ENCODE peak calls at places on chromosome 19, in eight cellular contexts. T, W, K, C, I, R, F and X are unnamed samples.

GRCh38 chr19:10740798-10741197 is 22.9 kb downstream of the DNM2 start:
- DNase-seq in T (no peak), W (no peak), K (no peak), C (no peak), I (peak), R (no peak), F (no peak), X (no peak)

GRCh38 chr19:47848871-47849473 is 10.1 kb upstream of the TPRX2 start:
- DNase-seq in T (peak), W (no peak), K (no peak), C (peak), I (no peak), R (no peak), F (no peak), X (no peak)

GRCh38 chr19:35292421-35292820 is 460 bp downstream of the MAG start:
- DNase-seq in T (no peak), W (no peak), K (no peak), C (no peak), I (no peak), R (no peak), F (no peak), X (no peak)

GRCh38 chr19:19539738-19540703 is 2.0 kb downstream of the CILP2 start:
- DNase-seq in T (peak), W (peak), K (peak), C (peak), I (no peak), R (peak), F (peak), X (peak)

GRCh38 chr19:34327851-34328250 is 37.1 kb upstream of the GPI start:
- DNase-seq in T (no peak), W (peak), K (no peak), C (no peak), I (no peak), R (peak), F (no peak), X (no peak)

GRCh38 chr19:14073925-14074838 is 1.6 kb downstream of the MISP3 start:
- DNase-seq in T (no peak), W (peak), K (peak), C (no peak), I (no peak), R (peak), F (peak), X (no peak)

GRCh38 chr19:52896431-52897148 is 845 bp downstream of the ZNF320 start:
- DNase-seq in T (peak), W (no peak), K (peak), C (peak), I (peak), R (peak), F (peak), X (peak)

GRCh38 chr19:20167020-20167644 is at the start of gene ZNF486:
- DNase-seq in T (peak), W (peak), K (peak), C (peak), I (peak), R (peak), F (peak), X (peak)

GRCh38 chr19:11538232-11539036 is at the start of gene CNN1:
- DNase-seq in T (peak), W (no peak), K (no peak), C (peak), I (peak), R (peak), F (peak), X (peak)

GRCh38 chr19:35986664-35987570 is 8.1 kb upstream of the SDHAF1 start:
- DNase-seq in T (peak), W (peak), K (no peak), C (no peak), I (no peak), R (peak), F (no peak), X (no peak)

GRCh38 chr19:56837892-56838679 is 2.4 kb downstream of the PEG3 start:
- DNase-seq in T (peak), W (peak), K (no peak), C (peak), I (no peak), R (peak), F (peak), X (peak)

GRCh38 chr19:34109596-34109995 is 62.7 kb upstream of the LSM14A start:
- DNase-seq in T (no peak), W (no peak), K (no peak), C (no peak), I (no peak), R (no peak), F (no peak), X (no peak)

GRCh38 chr19:1045247-1045603 is 5.3 kb downstream of the ABCA7 start:
- DNase-seq in T (peak), W (no peak), K (peak), C (no peak), I (no peak), R (no peak), F (no peak), X (no peak)

GRCh38 chr19:29260477-29261317 is 47.7 kb upstream of the UQCRFS1 start:
- DNase-seq in T (peak), W (peak), K (peak), C (no peak), I (peak), R (no peak), F (no peak), X (no peak)

GRCh38 chr19:38303517-38304351 is at the start of gene C19orf33:
- DNase-seq in T (no peak), W (peak), K (peak), C (no peak), I (no peak), R (no peak), F (no peak), X (peak)

GRCh38 chr19:55255618-55256423 is 3.0 kb downstream of the PPP6R1 start:
- DNase-seq in T (no peak), W (no peak), K (peak), C (peak), I (peak), R (no peak), F (no peak), X (no peak)

GRCh38 chr19:35977446-35978222 is 17.4 kb upstream of the SDHAF1 start:
- DNase-seq in T (no peak), W (no peak), K (no peak), C (no peak), I (no peak), R (no peak), F (no peak), X (no peak)

GRCh38 chr19:43524922-43525835 is 1.8 kb downstream of the ETHE1 start:
- DNase-seq in T (peak), W (peak), K (peak), C (no peak), I (peak), R (peak), F (peak), X (peak)

DNA sequence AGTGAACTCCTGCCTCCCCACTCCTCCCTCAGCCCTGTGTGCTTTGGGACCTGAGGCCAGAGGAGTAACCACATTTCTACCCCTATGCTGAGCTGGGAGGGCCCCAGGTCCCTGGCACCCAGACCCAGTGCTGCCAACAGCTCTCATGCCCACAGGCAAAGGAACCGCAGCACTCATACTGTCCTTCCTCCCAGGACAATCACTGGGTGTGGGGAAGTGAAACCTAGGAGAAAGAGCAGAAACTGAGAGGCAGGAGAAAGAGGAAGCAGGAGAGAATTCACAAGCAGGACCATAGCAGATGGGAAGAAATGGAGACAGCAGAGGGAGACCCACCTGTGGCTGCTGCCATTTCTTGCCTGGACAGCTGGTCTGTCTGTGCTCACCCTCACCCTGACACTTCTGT is 18.8 kb downstream of the CCDC97 start:
- DNase-seq in T (no peak), W (no peak), K (no peak), C (no peak), I (no peak), R (no peak), F (no peak), X (no peak)
- H3K4me3 ChIP-seq in T (no peak), W (no peak), K (no peak), C (no peak), I (no peak), R (no peak), F (no peak), X (no peak)

DNA sequence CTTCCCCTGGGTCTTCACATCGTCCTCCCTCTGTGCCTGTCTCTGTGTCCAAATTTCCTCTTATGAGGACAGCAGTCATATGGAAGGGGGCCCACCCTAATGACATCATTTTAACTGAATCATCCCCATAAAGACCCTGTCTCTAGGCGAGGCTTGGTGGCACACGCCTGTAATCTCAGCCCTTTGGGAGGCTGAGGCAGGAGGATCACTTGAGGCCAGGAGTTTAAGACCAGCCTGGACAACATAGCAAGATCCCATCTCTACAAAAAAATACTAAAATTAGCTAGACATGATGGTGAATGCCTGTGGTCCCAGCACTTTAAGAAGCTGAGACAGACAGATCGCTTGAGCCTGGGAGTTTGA is 4.8 kb downstream of the MYO9B start:
- DNase-seq in T (no peak), W (no peak), K (no peak), C (no peak), I (no peak), R (no peak), F (no peak), X (no peak)
- TF ChIP-seq CTCF in T (no peak), W (no peak), K (no peak), C (no peak), I (no peak), R (no peak), F (no peak), X (no peak)

GRCh38 chr19:32676895-32677359 is 1.3 kb downstream of the RGS9BP start:
- DNase-seq in T (no peak), W (no peak), K (no peak), C (no peak), I (no peak), R (no peak), F (no peak), X (no peak)

GRCh38 chr19:32687681-32688080 is 3.9 kb upstream of the NUDT19 start:
- DNase-seq in T (no peak), W (no peak), K (no peak), C (no peak), I (no peak), R (no peak), F (no peak), X (no peak)

GRCh38 chr19:32677657-32678056 is 2.0 kb downstream of the RGS9BP start:
- DNase-seq in T (no peak), W (no peak), K (no peak), C (no peak), I (no peak), R (no peak), F (no peak), X (no peak)

GRCh38 chr19:32686847-32687450 is 4.7 kb upstream of the NUDT19 start:
- DNase-seq in T (no peak), W (no peak), K (no peak), C (no peak), I (no peak), R (no peak), F (no peak), X (no peak)

DNA sequence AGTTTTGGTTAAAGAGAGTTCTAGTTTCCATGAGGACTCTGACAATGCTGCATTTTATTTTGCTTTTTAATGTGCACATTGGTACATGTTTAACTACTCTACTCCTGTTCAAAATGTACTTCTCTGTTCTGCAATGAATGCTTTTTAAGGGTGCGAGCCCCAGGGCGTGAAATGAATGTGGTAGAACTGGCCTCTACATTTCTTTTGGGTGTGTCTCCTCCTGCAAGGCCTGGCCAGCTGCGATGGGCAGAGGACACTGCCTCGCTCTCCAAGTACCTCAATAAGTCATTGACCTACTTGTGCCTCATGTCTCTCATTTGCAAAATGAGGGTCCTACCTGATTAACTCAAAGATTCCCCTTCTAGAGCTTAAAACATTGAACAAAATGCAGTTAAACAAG is 6.7 kb downstream of the RGS9BP start:
- DNase-seq in T (no peak), W (no peak), K (peak), C (no peak), I (no peak), R (no peak), F (no peak), X (no peak)
- H3K4me3 ChIP-seq in T (no peak), W (no peak), K (no peak), C (no peak), I (no peak), R (no peak), F (no peak), X (no peak)

GRCh38 chr19:6021878-6022569 is 44.1 kb upstream of the RANBP3 start:
- DNase-seq in T (peak), W (peak), K (peak), C (peak), I (peak), R (peak), F (peak), X (peak)

GRCh38 chr19:6023085-6023682 is 45.2 kb upstream of the RANBP3 start:
- DNase-seq in T (peak), W (no peak), K (peak), C (peak), I (peak), R (no peak), F (peak), X (peak)

GRCh38 chr19:6020166-6020967 is 42.4 kb upstream of the RANBP3 start:
- DNase-seq in T (no peak), W (no peak), K (peak), C (no peak), I (no peak), R (no peak), F (no peak), X (no peak)

GRCh38 chr19:6022570-6023049 is 44.7 kb upstream of the RANBP3 start:
- DNase-seq in T (no peak), W (no peak), K (no peak), C (no peak), I (no peak), R (no peak), F (no peak), X (no peak)

DNA sequence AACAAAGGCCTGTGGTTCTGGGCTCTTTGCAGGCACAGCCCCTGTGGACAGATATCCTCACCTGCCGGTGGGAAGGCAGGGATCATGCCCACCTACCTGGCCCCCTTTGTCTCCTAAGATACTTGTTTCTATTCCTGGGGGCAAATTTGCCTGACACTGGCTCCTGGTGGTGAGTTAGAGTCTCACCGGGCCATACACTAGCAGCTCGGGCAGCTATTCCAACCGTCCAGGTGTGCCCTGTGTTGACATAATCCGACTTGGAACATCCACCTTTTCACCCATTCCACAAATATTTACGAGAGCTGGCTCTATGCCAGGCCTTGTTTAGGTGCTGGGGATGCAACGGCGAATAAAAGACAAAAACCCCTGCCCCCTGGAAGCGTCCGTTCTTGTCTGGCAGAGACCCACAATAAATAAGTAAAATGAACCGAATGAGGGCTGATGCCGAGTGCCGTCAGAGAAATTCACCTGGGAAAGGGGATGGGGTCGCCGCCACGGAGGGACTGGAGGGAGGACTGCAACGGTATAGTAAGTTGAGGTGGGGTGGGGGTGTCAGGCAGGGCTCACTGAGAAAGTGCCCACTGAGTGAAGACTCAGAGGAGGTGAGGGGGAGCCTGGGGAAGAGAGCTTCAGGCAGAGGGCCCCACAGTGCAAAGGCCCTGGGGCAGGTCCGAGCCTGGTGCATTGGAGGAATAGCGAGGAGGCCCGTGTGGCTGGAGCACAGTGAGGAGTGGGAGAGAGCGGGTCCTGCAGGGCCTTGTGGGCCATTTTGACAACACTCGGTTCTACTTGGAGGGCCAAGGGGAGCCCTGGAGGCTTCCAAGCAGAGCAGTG is 43.2 kb upstream of the RANBP3 start:
- DNase-seq in T (no peak), W (no peak), K (peak), C (no peak), I (no peak), R (no peak), F (no peak), X (no peak)
- TF ChIP-seq CTCF in T (peak), W (no peak), K (no peak), C (peak), I (no peak), R (no peak), F (no peak), X (no peak)

GRCh38 chr19:50431343-50432220 is 1.1 kb upstream of the MYBPC2 start:
- DNase-seq in T (peak), W (peak), K (peak), C (peak), I (peak), R (peak), F (peak), X (peak)

GRCh38 chr19:50432658-50433057 is at the start of gene MYBPC2:
- DNase-seq in T (no peak), W (no peak), K (no peak), C (no peak), I (no peak), R (no peak), F (no peak), X (no peak)

GRCh38 chr19:50432221-50432626 is 468 bp upstream of the MYBPC2 start:
- DNase-seq in T (no peak), W (no peak), K (no peak), C (no peak), I (no peak), R (peak), F (no peak), X (peak)

GRCh38 chr19:50428768-50429463 is 3.8 kb upstream of the MYBPC2 start:
- DNase-seq in T (no peak), W (no peak), K (no peak), C (no peak), I (no peak), R (no peak), F (no peak), X (no peak)

DNA sequence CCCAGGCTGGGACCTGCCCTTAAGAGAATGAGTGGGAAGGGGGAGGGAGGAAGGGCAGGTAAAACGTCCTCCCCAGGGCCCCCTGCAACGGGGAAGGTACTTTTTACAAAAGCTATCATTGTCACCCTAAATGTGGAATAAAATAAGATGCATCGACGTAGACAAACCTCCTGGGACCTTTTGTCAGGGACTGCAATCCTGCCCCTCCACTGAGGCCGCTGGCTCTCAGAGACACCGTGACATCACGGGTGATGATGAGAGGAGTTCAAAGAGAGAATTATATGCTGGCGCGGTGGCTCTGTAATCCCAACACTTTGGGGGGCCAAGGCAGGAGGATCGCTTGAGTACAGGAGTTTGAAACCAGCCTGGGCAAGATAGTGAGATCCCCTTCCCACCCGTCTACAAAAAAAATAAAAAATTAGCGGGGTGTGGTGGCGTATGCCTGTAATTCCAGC is 1.8 kb upstream of the MYBPC2 start:
- DNase-seq in T (no peak), W (no peak), K (no peak), C (no peak), I (no peak), R (no peak), F (no peak), X (no peak)
- H3K4me3 ChIP-seq in T (peak), W (no peak), K (peak), C (no peak), I (peak), R (peak), F (peak), X (peak)

GRCh38 chr19:48970923-48971395 is 5.8 kb downstream of the FTL start:
- DNase-seq in T (peak), W (peak), K (peak), C (peak), I (peak), R (peak), F (peak), X (peak)

GRCh38 chr19:48977061-48977460 is 12.0 kb downstream of the FTL start:
- DNase-seq in T (no peak), W (no peak), K (no peak), C (no peak), I (no peak), R (no peak), F (no peak), X (no peak)

GRCh38 chr19:48970139-48970766 is 5.1 kb downstream of the FTL start:
- DNase-seq in T (no peak), W (no peak), K (no peak), C (no peak), I (no peak), R (no peak), F (no peak), X (no peak)

GRCh38 chr19:48975947-48976847 is 11.1 kb downstream of the FTL start:
- DNase-seq in T (peak), W (no peak), K (no peak), C (no peak), I (no peak), R (no peak), F (no peak), X (no peak)
- TF ChIP-seq CTCF in T (peak), W (no peak), K (no peak), C (peak), I (peak), R (peak), F (no peak), X (no peak)

GRCh38 chr19:46407891-46408426 is 5.4 kb downstream of the CCDC8 start:
- DNase-seq in T (no peak), W (no peak), K (no peak), C (no peak), I (no peak), R (no peak), F (no peak), X (no peak)
- H3K4me3 ChIP-seq in T (no peak), W (no peak), K (no peak), C (no peak), I (no peak), R (peak), F (no peak), X (no peak)